ENCODE peak calls at places on chromosomes 3 and 15, in nine cellular contexts. U, C, X, E, T, N, R, W and P are unnamed samples.

GRCh38 chr3:52181543-52181942 is 16.4 kb upstream of the ALAS1 start:
- DNase-seq in U (peak; percentile 84), C (no peak), X (no peak), E (no peak), T (no peak), N (no peak), R (no peak), W (no peak), P (no peak)

GRCh38 chr3:49266410-49267170 is 10.4 kb downstream of the C3orf62 start:
- DNase-seq in U (no peak), C (no peak), X (no peak), E (no peak), T (no peak), N (no peak), R (no peak), W (no peak), P (no peak)

GRCh38 chr3:106068386-106068785 is 199.6 kb upstream of the CBLB start:
- DNase-seq in U (no peak), C (no peak), X (no peak), E (no peak), T (no peak), N (no peak), R (no peak), W (no peak), P (no peak)

GRCh38 chr15:89912674-89913396 is at the start of gene ARPIN:
- DNase-seq in U (peak; percentile 51), C (peak; percentile 70), X (no peak), E (no peak), T (peak; percentile 19), N (peak; percentile 88), R (no peak), W (no peak), P (no peak)

GRCh38 chr3:30493912-30494311 is 112.5 kb upstream of the TGFBR2 start:
- DNase-seq in U (peak; percentile 35), C (no peak), X (no peak), E (no peak), T (no peak), N (no peak), R (no peak), W (no peak), P (peak; percentile 74)

GRCh38 chr3:151276038-151277027 is 2.0 kb downstream of the P2RY14 start:
- DNase-seq in U (no peak), C (no peak), X (peak; percentile 9), E (no peak), T (peak; percentile 49), N (no peak), R (no peak), W (no peak), P (no peak)

GRCh38 chr3:157785071-157785826 is 282.0 kb upstream of the VEPH1 start:
- DNase-seq in U (peak; percentile 84), C (no peak), X (no peak), E (no peak), T (no peak), N (no peak), R (no peak), W (no peak), P (peak; percentile 86)

GRCh38 chr3:15305366-15305844 is 27.0 kb downstream of the SH3BP5 start:
- DNase-seq in U (peak; percentile 19), C (no peak), X (no peak), E (no peak), T (no peak), N (no peak), R (no peak), W (no peak), P (no peak)

GRCh38 chr15:78213956-78214355 is 20.4 kb downstream of the ACSBG1 start:
- DNase-seq in U (no peak), C (no peak), X (no peak), E (no peak), T (no peak), N (no peak), R (no peak), W (no peak), P (no peak)

GRCh38 chr15:65906396-65906795 is 37.1 kb downstream of the RAB11A start:
- DNase-seq in U (peak; percentile 76), C (no peak), X (no peak), E (no peak), T (no peak), N (no peak), R (no peak), W (no peak), P (no peak)

GRCh38 chr15:64558460-64559179 is 98.2 kb downstream of the ZNF609 start:
- DNase-seq in U (no peak), C (no peak), X (no peak), E (no peak), T (no peak), N (no peak), R (no peak), W (no peak), P (no peak)